ENCODE peak calls at places on chromosome 17, in six cellular contexts. T is IMR-90, Z is H9, H is H1, C is mesenchymal stem cell, N is trophoblast cell. M is an unnamed sample.

GRCh38 chr17:37710344-37710886 is 34.4 kb downstream of the HNF1B start:
- DNase-seq in T (peak), Z (peak), H (peak), C (peak), N (no peak), M (peak)

GRCh38 chr17:69857412-69857835 is 217.6 kb upstream of the KCNJ16 start:
- DNase-seq in T (peak), Z (no peak), H (no peak), C (peak), N (peak), M (no peak)

GRCh38 chr17:34177642-34178041 is 77.4 kb upstream of the CCL2 start:
- DNase-seq in T (peak), Z (no peak), H (no peak), C (peak), N (no peak), M (no peak)

GRCh38 chr17:18905226-18905625 is 46.7 kb upstream of the SLC5A10 start:
- DNase-seq in T (no peak), Z (no peak), H (no peak), C (no peak), N (no peak), M (no peak)

GRCh38 chr17:66138120-66138519 is 53.8 kb downstream of the CEP112 start:
- DNase-seq in T (no peak), Z (no peak), H (no peak), C (no peak), N (no peak), M (no peak)

GRCh38 chr17:6471531-6472465 is 27.5 kb downstream of the PIMREG start:
- DNase-seq in T (peak), Z (no peak), H (no peak), C (peak), N (no peak), M (peak)

GRCh38 chr17:30981531-30982519 is 11.0 kb downstream of the RNF135 start:
- DNase-seq in T (no peak), Z (peak), H (no peak), C (no peak), N (no peak), M (no peak)

GRCh38 chr17:57549468-57549867 is 195.6 kb downstream of the CCDC182 start:
- DNase-seq in T (no peak), Z (no peak), H (no peak), C (no peak), N (no peak), M (no peak)

GRCh38 chr17:45847101-45847500 is 2.4 kb downstream of the SPPL2C start:
- DNase-seq in T (no peak), Z (no peak), H (no peak), C (no peak), N (no peak), M (no peak)
- H2AK5ac ChIP-seq in T (no peak), Z (no peak), H (no peak), C (no peak), N (no peak), M (no peak)

GRCh38 chr17:35373984-35374765 is 754 bp upstream of the SLFN11 start:
- DNase-seq in T (peak), Z (peak), H (no peak), C (peak), N (no peak), M (peak)

GRCh38 chr17:35373532-35373983 is at the start of gene SLFN11:
- DNase-seq in T (peak), Z (peak), H (no peak), C (peak), N (no peak), M (no peak)

GRCh38 chr17:35371934-35372333 is 1.5 kb downstream of the SLFN11 start:
- DNase-seq in T (no peak), Z (no peak), H (no peak), C (no peak), N (no peak), M (no peak)

GRCh38 chr17:35372846-35373531 is 432 bp downstream of the SLFN11 start:
- DNase-seq in T (no peak), Z (peak), H (no peak), C (no peak), N (peak), M (no peak)

GRCh38 chr17:35368086-35368824 is 5.2 kb downstream of the SLFN11 start:
- DNase-seq in T (peak), Z (peak), H (no peak), C (no peak), N (no peak), M (no peak)
- H3K4me2 ChIP-seq in T (no peak), Z (no peak), H (peak), C (no peak), N (no peak), M (no peak)

DNA sequence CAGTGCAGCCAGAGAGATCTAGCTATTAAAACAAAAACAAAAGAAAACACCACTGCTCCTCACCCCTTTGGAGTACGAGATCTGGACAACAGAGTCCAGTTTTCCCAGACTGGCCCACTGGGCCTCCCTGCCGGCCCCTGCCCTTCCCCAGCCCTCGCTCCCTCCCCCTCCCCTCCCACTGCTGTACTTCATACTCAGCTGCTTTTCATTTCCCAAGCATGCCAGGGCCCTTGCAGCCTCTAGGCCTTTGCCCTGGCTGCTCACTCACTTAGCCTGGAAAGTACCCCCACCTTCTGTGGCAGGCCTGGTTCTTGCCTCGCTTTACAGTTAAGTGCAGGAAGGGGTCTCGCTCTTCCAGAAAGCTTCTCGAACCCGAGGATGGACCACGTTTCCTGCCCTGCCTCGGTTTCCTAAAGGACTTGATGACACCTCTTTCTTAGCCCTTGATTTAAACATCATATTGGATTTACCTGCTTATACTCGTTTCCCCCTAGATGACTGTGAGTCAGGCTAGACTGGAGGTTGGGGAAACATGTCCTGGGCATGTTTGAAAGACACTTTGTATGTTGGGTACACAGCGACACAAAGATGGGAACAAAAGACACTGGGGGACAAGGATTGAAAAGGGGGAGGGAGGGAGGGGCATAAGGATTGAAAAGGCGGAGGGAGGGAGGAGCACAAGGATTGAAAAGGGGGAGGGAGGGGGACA is 30.1 kb downstream of the SDK2 start:
- DNase-seq in T (no peak), Z (peak), H (no peak), C (no peak), N (no peak), M (peak)
- H4K91ac ChIP-seq in T (no peak), Z (no peak), H (peak), C (peak), N (peak), M (peak)

GRCh38 chr17:4998666-4999428 is 1.1 kb downstream of the KIF1C start:
- DNase-seq in T (no peak), Z (no peak), H (no peak), C (peak), N (no peak), M (no peak)
- H2AK5ac ChIP-seq in T (peak), Z (no peak), H (peak), C (peak), N (peak), M (peak)

DNA sequence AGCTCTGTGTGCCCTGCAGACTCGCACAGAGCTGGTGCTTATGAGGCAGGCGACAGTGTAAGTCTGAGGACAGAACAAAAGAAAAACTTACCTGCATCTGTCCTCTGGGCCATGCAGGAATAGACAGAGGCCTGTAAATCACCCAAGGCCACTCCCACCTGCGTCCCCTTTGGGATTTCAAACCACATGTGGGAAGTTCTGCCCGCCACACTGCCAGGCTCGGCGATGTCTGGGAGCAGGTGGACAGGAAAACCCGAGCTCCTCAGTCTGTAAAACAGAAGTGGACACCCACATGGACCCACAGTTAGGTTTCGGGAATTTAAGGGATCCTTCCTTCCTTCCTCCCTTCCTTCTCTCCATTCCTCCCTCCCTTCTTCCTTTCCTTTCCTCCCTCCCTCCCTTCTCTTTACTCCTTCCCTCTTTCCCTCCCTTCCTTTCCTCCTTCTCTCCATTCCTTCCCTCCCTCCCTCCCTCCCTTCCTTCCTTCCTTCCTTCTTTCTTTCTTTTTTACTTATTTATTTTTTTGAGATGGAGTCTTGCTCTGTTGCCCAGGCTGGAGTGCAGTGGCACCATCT is 12.0 kb upstream of the TRPV1 start:
- DNase-seq in T (no peak), Z (no peak), H (no peak), C (no peak), N (no peak), M (no peak)
- H3K4me2 ChIP-seq in T (no peak), Z (no peak), H (no peak), C (no peak), N (no peak), M (no peak)